ENCODE peak calls at places on chromosomes 11 and 22, in ten cellular contexts. Y is nucleus accumbens; S is stimulated activated CD4-positive, alpha-beta T cell treated with anti-CD3 and anti-CD28 coated beads, Interleukin-2, amount 100 ng/mL, for 48 hours; Q is AML-193; O is neural progenitor cell; T is CD8-positive, alpha-beta T cell; E is activated CD4-positive, alpha-beta T cell treated with anti-CD3 and anti-CD28 coated beads, Interleukin-2, amount 10 ng/mL, durations not matched to agents 7 days and 5 days; B is effector CD4-positive, alpha-beta T cell; X is ovary; D is NCI-H1930. U is an unnamed sample.

GRCh38 chr11:126608626-126609010 is 253.1 kb downstream of the ST3GAL4 start:
- DNase-seq in Y (no peak), S (no peak), Q (no peak), O (no peak), T (no peak), E (no peak), B (no peak), X (no peak), D (no peak), U (no peak)

GRCh38 chr11:44528103-44528502 is 37.4 kb upstream of the CD82 start:
- DNase-seq in Y (no peak), S (no peak), Q (no peak), O (no peak), T (no peak), E (no peak), B (no peak), X (no peak), D (no peak), U (no peak)

GRCh38 chr11:46120361-46120710 is 918 bp downstream of the PHF21A start:
- DNase-seq in Y (no peak), S (no peak), Q (no peak), O (peak; percentile 59), T (peak; percentile 29), E (peak; percentile 21), B (no peak), X (no peak), D (no peak), U (no peak)

GRCh38 chr11:96652516-96652915 is 262.7 kb downstream of the JRKL start:
- DNase-seq in Y (no peak), S (no peak), Q (no peak), O (no peak), T (no peak), E (no peak), B (no peak), X (no peak), D (no peak), U (no peak)

GRCh38 chr22:28231423-28231822 is 312.4 kb upstream of the PITPNB start:
- DNase-seq in Y (no peak), S (no peak), Q (no peak), O (peak; percentile 84), T (no peak), E (no peak), B (no peak), X (no peak), D (no peak), U (no peak)

GRCh38 chr11:120324932-120325810 is at the start of gene TLCD5:
- DNase-seq in Y (no peak), S (peak; percentile 31), Q (no peak), O (peak; percentile 94), T (no peak), E (no peak), B (no peak), X (peak; percentile 72), D (peak; percentile 79), U (peak; percentile 13)

GRCh38 chr11:407651-408080 is 7.1 kb downstream of the SIGIRR start:
- DNase-seq in Y (no peak), S (no peak), Q (no peak), O (no peak), T (peak; percentile 49), E (no peak), B (no peak), X (no peak), D (no peak), U (no peak)

GRCh38 chr11:92415246-92415645 is 190.6 kb downstream of the FAT3 start:
- DNase-seq in Y (no peak), S (no peak), Q (no peak), O (no peak), T (no peak), E (no peak), B (no peak), X (no peak), D (no peak), U (no peak)

GRCh38 chr11:118530180-118530682 is 761 bp upstream of the TMEM25 start:
- DNase-seq in Y (no peak), S (peak; percentile 17), Q (peak; percentile 3), O (no peak), T (no peak), E (no peak), B (no peak), X (no peak), D (no peak), U (no peak)

GRCh38 chr11:64792482-64792881 is 10.5 kb downstream of the MAP4K2 start:
- DNase-seq in Y (no peak), S (no peak), Q (no peak), O (no peak), T (no peak), E (no peak), B (no peak), X (no peak), D (no peak), U (no peak)

GRCh38 chr22:42697542-42698013 is 23.1 kb downstream of the A4GALT start:
- DNase-seq in Y (no peak), S (no peak), Q (no peak), O (no peak), T (no peak), E (no peak), B (no peak), X (no peak), D (no peak), U (no peak)

GRCh38 chr22:41332217-41332616 is 30.9 kb downstream of the ZC3H7B start:
- DNase-seq in Y (no peak), S (no peak), Q (no peak), O (no peak), T (no peak), E (no peak), B (no peak), X (no peak), D (no peak), U (no peak)